ENCODE peak calls at places on chromosome 17, in ten cellular contexts. One of them, this sample, is unnamed.

GRCh38 chr17:17258998-17259397 is 22.0 kb upstream of the FLCN start:
- DNase-seq in T-helper 9 cell: no peak
- DNase-seq in Daoy: no peak
- DNase-seq in CD8-positive, alpha-beta memory T cell: no peak
- DNase-seq in NCI-H748 treated with DMSO at 0.1 percent for 48 hours: no peak
- DNase-seq in cardiac fibroblast: no peak
- DNase-seq in neural progenitor cell: no peak
- DNase-seq in CD8-positive, alpha-beta T cell: no peak
- DNase-seq in H54: no peak
- DNase-seq in AG10803: no peak
- DNase-seq in this sample: no peak

GRCh38 chr17:32206816-32207215 is 58.8 kb upstream of the RHBDL3 start:
- DNase-seq in cardiac fibroblast: no peak
- DNase-seq in AG10803: no peak
- DNase-seq in CD8-positive, alpha-beta T cell: no peak
- DNase-seq in neural progenitor cell: no peak
- DNase-seq in H54: no peak
- DNase-seq in T-helper 9 cell: no peak
- DNase-seq in NCI-H748 treated with DMSO at 0.1 percent for 48 hours: no peak
- DNase-seq in Daoy: no peak
- DNase-seq in CD8-positive, alpha-beta memory T cell: no peak
- DNase-seq in this sample: no peak

GRCh38 chr17:27407916-27408846 is 48.1 kb upstream of the KSR1 start:
- DNase-seq in neural progenitor cell: peak
- DNase-seq in NCI-H748 treated with DMSO at 0.1 percent for 48 hours: no peak
- DNase-seq in CD8-positive, alpha-beta memory T cell: no peak
- DNase-seq in Daoy: peak
- DNase-seq in CD8-positive, alpha-beta T cell: no peak
- DNase-seq in H54: peak
- DNase-seq in cardiac fibroblast: peak
- DNase-seq in T-helper 9 cell: no peak
- DNase-seq in AG10803: peak
- DNase-seq in this sample: no peak

GRCh38 chr17:65601881-65602280 is 40.4 kb upstream of the AXIN2 start:
- DNase-seq in H54: no peak
- DNase-seq in NCI-H748 treated with DMSO at 0.1 percent for 48 hours: no peak
- DNase-seq in T-helper 9 cell: no peak
- DNase-seq in AG10803: no peak
- DNase-seq in CD8-positive, alpha-beta T cell: no peak
- DNase-seq in neural progenitor cell: no peak
- DNase-seq in cardiac fibroblast: no peak
- DNase-seq in Daoy: peak
- DNase-seq in CD8-positive, alpha-beta memory T cell: no peak
- DNase-seq in this sample: no peak

GRCh38 chr17:63853260-63853659 is 10.8 kb upstream of the SMARCD2 start:
- DNase-seq in cardiac fibroblast: no peak
- DNase-seq in NCI-H748 treated with DMSO at 0.1 percent for 48 hours: no peak
- DNase-seq in T-helper 9 cell: no peak
- DNase-seq in CD8-positive, alpha-beta memory T cell: no peak
- DNase-seq in AG10803: no peak
- DNase-seq in CD8-positive, alpha-beta T cell: no peak
- DNase-seq in H54: no peak
- DNase-seq in neural progenitor cell: no peak
- DNase-seq in Daoy: no peak
- DNase-seq in this sample: no peak

GRCh38 chr17:58344791-58345157 is 7.2 kb downstream of the SUPT4H1 start:
- DNase-seq in CD8-positive, alpha-beta memory T cell: peak
- DNase-seq in NCI-H748 treated with DMSO at 0.1 percent for 48 hours: no peak
- DNase-seq in T-helper 9 cell: peak
- DNase-seq in AG10803: no peak
- DNase-seq in neural progenitor cell: no peak
- DNase-seq in Daoy: no peak
- DNase-seq in cardiac fibroblast: no peak
- DNase-seq in CD8-positive, alpha-beta T cell: peak
- DNase-seq in H54: no peak
- DNase-seq in this sample: no peak

GRCh38 chr17:48048321-48049140 is at the start of gene NFE2L1:
- DNase-seq in Daoy: peak
- DNase-seq in AG10803: peak
- DNase-seq in CD8-positive, alpha-beta memory T cell: no peak
- DNase-seq in cardiac fibroblast: peak
- DNase-seq in NCI-H748 treated with DMSO at 0.1 percent for 48 hours: peak
- DNase-seq in CD8-positive, alpha-beta T cell: peak
- DNase-seq in T-helper 9 cell: no peak
- DNase-seq in H54: peak
- DNase-seq in neural progenitor cell: no peak
- DNase-seq in this sample: no peak

GRCh38 chr17:42553161-42553818 is 567 bp downstream of the HSD17B1 start:
- DNase-seq in H54: no peak
- DNase-seq in T-helper 9 cell: no peak
- DNase-seq in neural progenitor cell: peak
- DNase-seq in cardiac fibroblast: peak
- DNase-seq in AG10803: peak
- DNase-seq in CD8-positive, alpha-beta memory T cell: no peak
- DNase-seq in NCI-H748 treated with DMSO at 0.1 percent for 48 hours: no peak
- DNase-seq in Daoy: no peak
- DNase-seq in CD8-positive, alpha-beta T cell: no peak
- DNase-seq in this sample: no peak

GRCh38 chr17:6713130-6713917 is at the start of gene SLC13A5:
- DNase-seq in CD8-positive, alpha-beta memory T cell: no peak
- DNase-seq in CD8-positive, alpha-beta T cell: no peak
- DNase-seq in H54: no peak
- DNase-seq in T-helper 9 cell: no peak
- DNase-seq in neural progenitor cell: peak
- DNase-seq in AG10803: no peak
- DNase-seq in NCI-H748 treated with DMSO at 0.1 percent for 48 hours: no peak
- DNase-seq in Daoy: peak
- DNase-seq in cardiac fibroblast: peak
- DNase-seq in this sample: no peak

GRCh38 chr17:2262146-2262587 is 41.4 kb downstream of the SMG6 start:
- DNase-seq in CD8-positive, alpha-beta memory T cell: no peak
- DNase-seq in T-helper 9 cell: no peak
- DNase-seq in H54: no peak
- DNase-seq in cardiac fibroblast: peak
- DNase-seq in neural progenitor cell: no peak
- DNase-seq in NCI-H748 treated with DMSO at 0.1 percent for 48 hours: no peak
- DNase-seq in Daoy: peak
- DNase-seq in CD8-positive, alpha-beta T cell: no peak
- DNase-seq in AG10803: peak
- DNase-seq in this sample: no peak

GRCh38 chr17:80063815-80064585 is 27.6 kb downstream of the CCDC40 start:
- DNase-seq in AG10803: peak
- DNase-seq in CD8-positive, alpha-beta memory T cell: no peak
- DNase-seq in T-helper 9 cell: no peak
- DNase-seq in cardiac fibroblast: peak
- DNase-seq in Daoy: peak
- DNase-seq in NCI-H748 treated with DMSO at 0.1 percent for 48 hours: no peak
- DNase-seq in neural progenitor cell: no peak
- DNase-seq in CD8-positive, alpha-beta T cell: no peak
- DNase-seq in H54: peak
- DNase-seq in this sample: no peak

GRCh38 chr17:18980682-18981384 is 23.7 kb downstream of the FAM83G start:
- DNase-seq in AG10803: no peak
- DNase-seq in NCI-H748 treated with DMSO at 0.1 percent for 48 hours: no peak
- DNase-seq in CD8-positive, alpha-beta T cell: no peak
- DNase-seq in H54: no peak
- DNase-seq in Daoy: peak
- DNase-seq in T-helper 9 cell: no peak
- DNase-seq in neural progenitor cell: peak
- DNase-seq in CD8-positive, alpha-beta memory T cell: no peak
- DNase-seq in cardiac fibroblast: peak
- DNase-seq in this sample: no peak

GRCh38 chr17:58377005-58377660 is 25.1 kb upstream of the SUPT4H1 start:
- DNase-seq in neural progenitor cell: no peak
- DNase-seq in NCI-H748 treated with DMSO at 0.1 percent for 48 hours: no peak
- DNase-seq in T-helper 9 cell: no peak
- DNase-seq in CD8-positive, alpha-beta memory T cell: no peak
- DNase-seq in CD8-positive, alpha-beta T cell: no peak
- DNase-seq in cardiac fibroblast: no peak
- DNase-seq in AG10803: no peak
- DNase-seq in Daoy: no peak
- DNase-seq in H54: no peak
- DNase-seq in this sample: no peak

GRCh38 chr17:66840061-66840460 is 5.1 kb downstream of the CACNG5 start:
- DNase-seq in cardiac fibroblast: no peak
- DNase-seq in AG10803: no peak
- DNase-seq in neural progenitor cell: no peak
- DNase-seq in T-helper 9 cell: no peak
- DNase-seq in CD8-positive, alpha-beta T cell: no peak
- DNase-seq in NCI-H748 treated with DMSO at 0.1 percent for 48 hours: no peak
- DNase-seq in CD8-positive, alpha-beta memory T cell: no peak
- DNase-seq in H54: no peak
- DNase-seq in Daoy: no peak
- DNase-seq in this sample: no peak

GRCh38 chr17:18031955-18032354 is 7.0 kb downstream of the ATPAF2 start:
- DNase-seq in CD8-positive, alpha-beta memory T cell: no peak
- DNase-seq in cardiac fibroblast: peak
- DNase-seq in Daoy: peak
- DNase-seq in AG10803: no peak
- DNase-seq in T-helper 9 cell: no peak
- DNase-seq in H54: no peak
- DNase-seq in neural progenitor cell: no peak
- DNase-seq in NCI-H748 treated with DMSO at 0.1 percent for 48 hours: no peak
- DNase-seq in CD8-positive, alpha-beta T cell: no peak
- DNase-seq in this sample: no peak

GRCh38 chr17:15273141-15273793 is 8.1 kb upstream of the PMP22 start:
- DNase-seq in CD8-positive, alpha-beta memory T cell: no peak
- DNase-seq in neural progenitor cell: no peak
- DNase-seq in H54: peak
- DNase-seq in AG10803: peak
- DNase-seq in CD8-positive, alpha-beta T cell: no peak
- DNase-seq in T-helper 9 cell: no peak
- DNase-seq in Daoy: peak
- DNase-seq in NCI-H748 treated with DMSO at 0.1 percent for 48 hours: no peak
- DNase-seq in cardiac fibroblast: peak
- DNase-seq in this sample: no peak

GRCh38 chr17:18987230-18987610 is 17.3 kb downstream of the FAM83G start:
- DNase-seq in AG10803: no peak
- DNase-seq in cardiac fibroblast: no peak
- DNase-seq in Daoy: no peak
- DNase-seq in T-helper 9 cell: no peak
- DNase-seq in neural progenitor cell: no peak
- DNase-seq in H54: no peak
- DNase-seq in CD8-positive, alpha-beta T cell: no peak
- DNase-seq in NCI-H748 treated with DMSO at 0.1 percent for 48 hours: no peak
- DNase-seq in CD8-positive, alpha-beta memory T cell: no peak
- DNase-seq in this sample: no peak

GRCh38 chr17:78875331-78875730 is 27.7 kb downstream of the CEP295NL start:
- DNase-seq in AG10803: no peak
- DNase-seq in neural progenitor cell: no peak
- DNase-seq in CD8-positive, alpha-beta T cell: no peak
- DNase-seq in H54: no peak
- DNase-seq in Daoy: no peak
- DNase-seq in CD8-positive, alpha-beta memory T cell: no peak
- DNase-seq in NCI-H748 treated with DMSO at 0.1 percent for 48 hours: no peak
- DNase-seq in cardiac fibroblast: no peak
- DNase-seq in T-helper 9 cell: no peak
- DNase-seq in this sample: no peak

GRCh38 chr17:3788200-3788599 is 12.8 kb downstream of the ITGAE start:
- DNase-seq in NCI-H748 treated with DMSO at 0.1 percent for 48 hours: no peak
- DNase-seq in Daoy: peak
- DNase-seq in AG10803: no peak
- DNase-seq in CD8-positive, alpha-beta T cell: no peak
- DNase-seq in T-helper 9 cell: no peak
- DNase-seq in cardiac fibroblast: no peak
- DNase-seq in CD8-positive, alpha-beta memory T cell: peak
- DNase-seq in neural progenitor cell: no peak
- DNase-seq in H54: no peak
- DNase-seq in this sample: no peak

GRCh38 chr17:77872199-77872598 is 86.3 kb upstream of the TNRC6C start:
- DNase-seq in Daoy: no peak
- DNase-seq in neural progenitor cell: no peak
- DNase-seq in AG10803: no peak
- DNase-seq in H54: no peak
- DNase-seq in CD8-positive, alpha-beta memory T cell: no peak
- DNase-seq in cardiac fibroblast: no peak
- DNase-seq in T-helper 9 cell: peak
- DNase-seq in NCI-H748 treated with DMSO at 0.1 percent for 48 hours: no peak
- DNase-seq in CD8-positive, alpha-beta T cell: peak
- DNase-seq in this sample: no peak